ENCODE peak calls at places on chromosomes 12 and 14, in eight cellular contexts. W, F, D, Q, N, B, E and R are unnamed samples.

GRCh38 chr14:104130974-104131651 is 7.3 kb upstream of the KIF26A start:
- DNase-seq in B (peak; percentile 4), F (peak; percentile 66), N (no peak), W (peak; percentile 23), D (peak; percentile 64), Q (no peak), E (peak; percentile 32), R (no peak)

GRCh38 chr12:116303929-116304328 is 26.4 kb upstream of the MED13L start:
- DNase-seq in E (no peak), B (peak; percentile 75), N (no peak), F (no peak), Q (no peak), D (no peak), W (no peak), R (no peak)

GRCh38 chr14:105389534-105389933 is 8.8 kb upstream of the TEX22 start:
- DNase-seq in F (no peak), Q (no peak), W (no peak), N (no peak), B (no peak), D (no peak), E (no peak), R (no peak)

GRCh38 chr12:1843641-1844005 is 23.3 kb downstream of the LRTM2 start:
- DNase-seq in Q (no peak), B (no peak), N (no peak), E (no peak), F (peak; percentile 3), D (no peak), W (no peak), R (no peak)

GRCh38 chr12:111361717-111362576 is 6.9 kb downstream of the PHETA1 start:
- DNase-seq in Q (no peak), B (no peak), F (peak; percentile 37), W (no peak), D (peak; percentile 71), N (no peak), E (no peak), R (no peak)

GRCh38 chr14:104303705-104304425 is 165.5 kb downstream of the KIF26A start:
- DNase-seq in F (no peak), Q (no peak), B (no peak), D (no peak), E (no peak), W (no peak), N (no peak), R (no peak)

GRCh38 chr14:51612449-51612848 is 39.3 kb upstream of the FRMD6 start:
- DNase-seq in Q (no peak), N (no peak), F (no peak), D (no peak), W (no peak), B (no peak), E (no peak), R (no peak)

GRCh38 chr12:64064706-64065105 is 157.4 kb downstream of the KICS2 start:
- DNase-seq in E (no peak), W (no peak), D (no peak), F (no peak), N (no peak), Q (no peak), B (no peak), R (no peak)

GRCh38 chr14:51652168-51653095 is 722 bp downstream of the FRMD6 start:
- DNase-seq in E (no peak), D (peak; percentile 51), N (no peak), W (no peak), Q (no peak), F (peak; percentile 61), B (no peak), R (no peak)

GRCh38 chr12:56158926-56159461 is 835 bp downstream of the MYL6 start:
- DNase-seq in D (peak; percentile 79), N (peak; percentile 14), E (peak; percentile 31), F (peak; percentile 88), Q (peak; percentile 45), W (peak; percentile 47), B (peak; percentile 78), R (peak; percentile 36)

GRCh38 chr12:127811988-127812387 is 455.0 kb upstream of the TMEM132C start:
- DNase-seq in E (no peak), F (peak; percentile 59), D (no peak), Q (no peak), N (peak; percentile 59), B (peak; percentile 87), W (peak; percentile 23), R (peak; percentile 92)

GRCh38 chr12:96503971-96504370 is 14.6 kb downstream of the CFAP54 start:
- DNase-seq in Q (no peak), F (no peak), D (no peak), N (no peak), E (no peak), W (no peak), B (no peak), R (no peak)

GRCh38 chr12:85448548-85449139 is 168.6 kb downstream of the ALX1 start:
- DNase-seq in E (no peak), B (peak; percentile 15), F (no peak), W (no peak), D (no peak), Q (no peak), N (no peak), R (no peak)

GRCh38 chr14:73358187-73358586 is 100.2 kb downstream of the NUMB start:
- DNase-seq in N (no peak), F (no peak), E (no peak), B (no peak), W (peak; percentile 33), Q (no peak), D (no peak), R (no peak)

GRCh38 chr14:70905316-70905715 is 1.9 kb upstream of the PCNX1 start:
- DNase-seq in Q (peak; percentile 90), W (no peak), E (no peak), B (peak; percentile 93), F (peak; percentile 68), N (no peak), D (no peak), R (peak; percentile 86)

GRCh38 chr14:81831128-81831815 is 297.6 kb upstream of the SEL1L start:
- DNase-seq in Q (no peak), N (no peak), B (no peak), F (no peak), E (no peak), D (peak; percentile 53), W (no peak), R (no peak)

GRCh38 chr12:95582230-95583058 is 31.2 kb upstream of the USP44 start:
- DNase-seq in F (no peak), W (peak; percentile 18), Q (no peak), E (no peak), N (no peak), B (peak; percentile 52), D (no peak), R (no peak)

DNA sequence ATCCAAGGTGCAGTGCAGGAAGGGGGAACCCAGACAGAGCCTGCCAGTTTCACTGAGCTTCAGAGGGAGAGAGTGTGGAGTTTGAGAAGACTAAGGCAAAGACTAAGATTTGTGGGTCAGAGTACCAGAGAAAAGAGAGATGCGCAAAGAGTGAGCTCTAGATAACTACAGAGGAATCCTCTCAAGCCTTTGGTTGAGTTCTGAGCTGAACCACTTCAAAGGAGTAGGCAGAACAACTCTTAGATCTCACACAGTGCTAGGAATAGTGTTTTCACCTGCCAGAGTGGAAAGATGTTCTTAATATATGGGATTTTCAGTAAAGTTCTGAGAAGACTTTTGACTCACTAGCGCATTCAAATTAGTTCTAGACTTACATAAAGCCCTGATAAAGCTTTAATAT is 10.7 kb upstream of the M6PR start:
- DNase-seq in E (no peak), F (no peak), B (no peak), N (no peak), Q (no peak), W (no peak), D (no peak), R (no peak)
- H3K4me3 ChIP-seq in E (no peak overlapping the region), F (no peak overlapping the region), B (no peak overlapping the region), N (no peak overlapping the region), Q (no peak overlapping the region), W (no peak overlapping the region), D (no peak overlapping the region), R (no peak overlapping the region)

GRCh38 chr14:49545716-49546115 is 40.5 kb downstream of the RPS29 start:
- DNase-seq in E (no peak), F (no peak), N (no peak), B (no peak), Q (no peak), W (no peak), D (no peak), R (no peak)
- H3K4me3 ChIP-seq in E (no peak overlapping the region), F (no peak overlapping the region), N (no peak overlapping the region), B (no peak overlapping the region), Q (no peak overlapping the region), W (no peak overlapping the region), D (no peak overlapping the region), R (no peak overlapping the region)

GRCh38 chr12:83471341-83471740 is 784.6 kb downstream of the TMTC2 start:
- DNase-seq in D (no peak), E (no peak), N (no peak), Q (no peak), W (no peak), F (no peak), B (no peak), R (no peak)

GRCh38 chr12:83473408-83474095 is 786.8 kb downstream of the TMTC2 start:
- DNase-seq in F (no peak), Q (no peak), B (peak; percentile 29), W (no peak), D (no peak), N (no peak), E (no peak), R (no peak)

GRCh38 chr12:83472772-83473171 is 786.1 kb downstream of the TMTC2 start:
- DNase-seq in Q (no peak), B (no peak), D (no peak), N (no peak), E (no peak), F (no peak), W (no peak), R (no peak)

GRCh38 chr12:83470749-83471148 is 784.0 kb downstream of the TMTC2 start:
- DNase-seq in N (no peak), E (no peak), B (no peak), D (no peak), F (no peak), Q (no peak), W (no peak), R (no peak)

GRCh38 chr12:83472350-83472749 is 785.6 kb downstream of the TMTC2 start:
- DNase-seq in D (no peak), Q (no peak), N (no peak), B (no peak), W (no peak), F (no peak), E (no peak), R (no peak)
- H3K4me3 ChIP-seq in D (no peak overlapping the region), Q (no peak overlapping the region), N (no peak overlapping the region), B (no peak overlapping the region), W (no peak overlapping the region), F (no peak overlapping the region), E (no peak overlapping the region), R (no peak overlapping the region)

DNA sequence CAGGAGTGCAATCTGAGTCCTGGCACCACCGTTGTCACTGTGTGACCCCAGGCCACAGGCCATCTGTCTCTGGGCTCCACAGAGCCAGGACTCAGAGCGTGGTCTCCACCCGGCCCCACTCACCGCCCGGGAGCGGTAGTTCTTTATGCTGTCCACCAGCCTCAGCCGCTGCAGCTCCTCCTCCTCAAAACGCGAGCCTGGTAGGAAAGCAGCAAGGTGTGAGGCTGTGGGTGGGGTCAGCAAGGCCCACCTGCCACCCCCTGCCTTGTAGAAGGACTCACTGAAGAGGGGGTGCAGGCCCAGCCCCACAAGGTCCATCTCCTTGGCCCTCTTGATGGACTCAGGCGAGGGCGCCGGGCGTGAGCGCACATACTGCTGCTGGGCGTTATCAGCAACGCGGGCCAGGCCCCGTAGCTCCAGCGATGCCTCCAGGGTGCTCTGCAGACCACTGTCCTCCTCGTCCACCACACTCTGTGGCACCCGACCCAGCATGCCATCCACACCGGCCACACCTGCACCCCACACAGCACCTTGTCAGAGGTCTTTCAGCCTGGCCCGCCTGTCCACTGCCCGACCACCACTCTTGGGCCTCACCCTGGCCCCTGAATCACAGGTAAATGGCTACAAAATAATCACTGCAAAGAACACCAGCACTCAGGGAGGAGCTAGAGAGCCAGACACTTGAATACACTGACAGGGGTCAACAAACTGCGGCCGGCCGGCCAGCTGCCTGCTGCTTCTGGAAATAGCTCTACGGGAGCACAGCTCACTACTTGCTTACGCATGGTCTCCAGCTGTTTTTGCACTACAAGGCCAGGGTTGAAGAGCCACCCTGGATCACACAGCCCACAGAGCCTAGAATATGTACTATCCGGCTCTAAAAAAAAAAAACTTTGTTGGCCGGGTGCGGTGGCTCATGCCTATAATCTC is 16.3 kb downstream of the CFAP73 start:
- DNase-seq in E (no peak), Q (no peak), N (no peak), W (no peak), B (no peak), F (no peak), D (no peak), R (no peak)
- H3K4me3 ChIP-seq in E (no peak overlapping the region), Q (no peak overlapping the region), N (no peak overlapping the region), W (no peak overlapping the region), B (no peak overlapping the region), F (no peak overlapping the region), D (no peak overlapping the region), R (no peak overlapping the region)